ENCODE peak calls at places on chromosomes 2 and 18, in four cellular contexts. V is B cell, X is HTR-8/SVneo, U is astrocyte. F is an unnamed sample.
A peak's percentile ranks its signal among the peaks of the same experiment; 100 is the strongest.

GRCh38 chr2:225022188-225022587 is 20.1 kb downstream of the DOCK10 start:
- DNase-seq in V (no peak), X (no peak), U (no peak), F (no peak)

GRCh38 chr18:63314991-63315662 is 4.4 kb downstream of the BCL2 start:
- DNase-seq in V (no peak), X (no peak), U (no peak), F (no peak)

GRCh38 chr2:219299372-219299760 is 9.8 kb downstream of the PTPRN start:
- DNase-seq in V (no peak), X (no peak), U (no peak), F (no peak)

GRCh38 chr18:79438581-79438980 is 42.9 kb downstream of the NFATC1 start:
- DNase-seq in V (no peak), X (no peak), U (no peak), F (no peak)

GRCh38 chr2:130353291-130354134 is 2.3 kb upstream of the PTPN18 start:
- DNase-seq in V (no peak), X (no peak), U (no peak), F (no peak)

GRCh38 chr2:96898636-96899035 is 28.8 kb upstream of the SEMA4C start:
- DNase-seq in V (no peak), X (no peak), U (no peak), F (no peak)

GRCh38 chr2:239821694-239822075 is 203.5 kb downstream of the NDUFA10 start:
- DNase-seq in V (no peak), X (no peak), U (no peak), F (no peak)

GRCh38 chr2:203379156-203379555 is 51.0 kb downstream of the ABI2 start:
- DNase-seq in V (no peak), X (no peak), U (no peak), F (no peak)

GRCh38 chr18:38297910-38298309 is 732.3 kb upstream of the CELF4 start:
- DNase-seq in V (no peak), X (no peak), U (no peak), F (peak; percentile 21)

GRCh38 chr2:33051586-33052385 is 105.0 kb downstream of the LTBP1 start:
- DNase-seq in V (no peak), X (no peak), U (peak; percentile 52), F (no peak)

GRCh38 chr18:48199399-48199798 is 209.8 kb downstream of the ZBTB7C start:
- DNase-seq in V (no peak), X (no peak), U (no peak), F (no peak)

GRCh38 chr2:17706845-17707244 is 46.8 kb downstream of the SMC6 start:
- DNase-seq in V (no peak), X (no peak), U (no peak), F (no peak)

GRCh38 chr2:216717491-216717901 is 22.1 kb upstream of the IGFBP5 start:
- DNase-seq in V (no peak), X (no peak), U (no peak), F (no peak)

GRCh38 chr2:85662899-85663683 is 4.9 kb downstream of the SFTPB start:
- DNase-seq in V (no peak), X (peak; percentile 94), U (peak; percentile 96), F (no peak)

GRCh38 chr18:22559414-22560282 is 141.9 kb upstream of the CTAGE1 start:
- DNase-seq in V (peak; percentile 23), X (peak; percentile 53), U (peak; percentile 75), F (no peak)

GRCh38 chr2:19041773-19042172 is 316.6 kb downstream of the OSR1 start:
- DNase-seq in V (no peak), X (no peak), U (no peak), F (no peak)

GRCh38 chr2:23599006-23599405 is 214.0 kb downstream of the KLHL29 start:
- DNase-seq in V (no peak), X (no peak), U (no peak), F (no peak)

GRCh38 chr2:125796784-125797183 is 859.2 kb upstream of the GYPC start:
- DNase-seq in V (no peak), X (no peak), U (no peak), F (no peak)

F was measured in substantia nigra.